ENCODE peak calls at places on chromosomes 5 and 9, in six cellular contexts. Y, B, Z, Q, P and J are unnamed samples.

GRCh38 chr5:180668835-180669596 is 19.6 kb upstream of the FLT4 start:
- DNase-seq in Z (no peak), Y (no peak), P (no peak), B (no peak), Q (no peak), J (no peak)

GRCh38 chr5:84028093-84028492 is 307.4 kb upstream of the HAPLN1 start:
- DNase-seq in B (no peak), Z (peak), P (no peak), Q (no peak), Y (peak), J (no peak)

GRCh38 chr5:62643556-62644451 is 65.2 kb downstream of the LRRC70 start:
- DNase-seq in Z (no peak), Y (no peak), P (no peak), B (no peak), Q (no peak), J (no peak)

GRCh38 chr5:102511666-102512065 is 12.9 kb upstream of the SLCO6A1 start:
- DNase-seq in Z (peak), Q (peak), B (no peak), Y (no peak), P (no peak), J (no peak)

GRCh38 chr9:82789155-82789824 is 273.7 kb downstream of the RASEF start:
- DNase-seq in Z (no peak), Y (no peak), Q (no peak), B (no peak), P (no peak), J (no peak)

GRCh38 chr5:15601274-15601673 is 101.3 kb downstream of the FBXL7 start:
- DNase-seq in Z (peak), P (no peak), Y (no peak), B (no peak), Q (no peak), J (no peak)

GRCh38 chr5:113084402-113085083 is 107.9 kb downstream of the DCP2 start:
- DNase-seq in B (no peak), Z (no peak), Y (no peak), Q (no peak), P (no peak), J (peak)

GRCh38 chr5:35939639-35940038 is 1.2 kb upstream of the CAPSL start:
- DNase-seq in B (no peak), Q (no peak), Y (no peak), Z (no peak), P (no peak), J (no peak)

GRCh38 chr9:135137398-135137832 is 49.9 kb downstream of the OLFM1 start:
- DNase-seq in B (peak), Q (no peak), P (no peak), Z (peak), Y (peak), J (no peak)

GRCh38 chr9:112176410-112177010 is 1.4 kb upstream of the SUSD1 start:
- DNase-seq in Q (no peak), Z (no peak), Y (peak), B (no peak), P (no peak), J (peak)

GRCh38 chr9:117437283-117437682 is 22.4 kb upstream of the ASTN2 start:
- DNase-seq in Q (no peak), Y (no peak), B (no peak), P (no peak), Z (no peak), J (no peak)

GRCh38 chr5:76083555-76084495 is 642 bp downstream of the SV2C start:
- DNase-seq in B (peak), Q (no peak), P (no peak), Y (no peak), Z (no peak), J (no peak)

GRCh38 chr9:16121168-16121567 is 568.3 kb downstream of the CCDC171 start:
- DNase-seq in Q (no peak), P (no peak), Z (no peak), Y (no peak), B (no peak), J (no peak)

GRCh38 chr9:105244996-105245719 is 707 bp downstream of the SLC44A1 start:
- DNase-seq in Z (peak), Q (no peak), B (peak), P (no peak), Y (peak), J (no peak)

GRCh38 chr5:144467795-144468194 is 297.1 kb downstream of the KCTD16 start:
- DNase-seq in Z (peak), B (peak), Y (peak), P (peak), Q (peak), J (peak)

GRCh38 chr5:32713396-32714381 is 2.6 kb downstream of the NPR3 start:
- DNase-seq in Y (no peak), Z (peak), B (peak), Q (no peak), P (no peak), J (no peak)

GRCh38 chr5:32711693-32712462 is 757 bp downstream of the NPR3 start:
- DNase-seq in Z (peak), P (no peak), Y (peak), Q (no peak), B (peak), J (no peak)

GRCh38 chr5:32710859-32711692 is at the start of gene NPR3:
- DNase-seq in Q (no peak), P (no peak), B (peak), Y (peak), Z (peak), J (no peak)

GRCh38 chr5:32714836-32715235 is 3.7 kb downstream of the NPR3 start:
- DNase-seq in Q (no peak), P (no peak), Z (peak), B (no peak), Y (no peak), J (no peak)

DNA sequence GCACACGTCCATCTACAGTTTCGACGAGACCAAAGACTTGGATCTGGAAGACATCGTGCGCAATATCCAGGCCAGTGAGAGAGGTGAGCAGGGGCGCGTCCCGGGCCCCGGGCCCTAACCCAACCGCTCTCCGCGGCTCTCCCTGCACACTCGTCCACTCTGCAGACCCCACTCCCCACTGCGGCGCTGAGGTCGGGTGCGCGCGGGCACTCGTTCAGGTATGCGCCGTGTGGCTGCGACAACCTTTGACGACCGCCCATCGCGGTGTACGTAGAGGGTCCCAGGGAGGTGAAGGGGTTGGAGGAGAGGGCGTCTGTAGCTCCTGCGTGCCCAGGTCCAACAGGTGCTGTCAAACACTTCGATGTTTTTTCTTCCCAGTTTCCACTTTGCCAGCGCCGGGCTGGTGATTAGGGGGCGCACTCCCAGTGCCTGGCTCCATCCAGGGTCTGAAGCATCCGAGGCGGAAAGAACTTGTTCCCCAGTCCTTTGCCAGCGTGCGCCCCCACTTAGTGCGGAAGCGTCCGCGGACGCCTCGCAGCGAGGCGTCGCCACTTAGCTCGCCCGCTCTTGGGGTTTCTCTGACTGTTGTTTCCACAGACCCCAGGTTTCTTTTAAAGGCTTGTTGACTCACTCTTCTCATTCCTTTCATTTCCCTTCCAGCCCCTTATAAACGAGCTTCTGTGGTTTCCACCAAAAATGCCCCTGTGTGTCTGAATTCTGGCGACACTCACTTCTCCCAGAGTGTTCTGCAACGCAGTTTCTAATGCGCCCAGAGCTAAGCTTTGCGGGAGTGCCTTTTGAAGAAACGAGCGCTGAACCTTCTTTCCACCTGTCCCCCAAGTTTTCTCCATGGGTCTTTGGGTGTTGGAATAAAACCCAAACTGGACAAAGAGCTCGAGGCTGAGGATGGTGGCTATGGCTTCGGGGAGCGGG is 1.6 kb downstream of the NPR3 start:
- DNase-seq in Q (no peak), Y (no peak), B (peak), P (no peak), Z (peak), J (no peak)
- H3K4me3 ChIP-seq in Q (peak), Y (peak), B (peak), P (no peak), Z (peak), J (no peak)

GRCh38 chr9:97468658-97469448 is 32.6 kb upstream of the TMOD1 start:
- DNase-seq in B (peak), Y (peak), Z (peak), Q (peak), P (no peak), J (no peak)
- TF ChIP-seq CTCF in B (peak), Y (peak), Z (peak), Q (peak), P (peak), J (peak)

DNA sequence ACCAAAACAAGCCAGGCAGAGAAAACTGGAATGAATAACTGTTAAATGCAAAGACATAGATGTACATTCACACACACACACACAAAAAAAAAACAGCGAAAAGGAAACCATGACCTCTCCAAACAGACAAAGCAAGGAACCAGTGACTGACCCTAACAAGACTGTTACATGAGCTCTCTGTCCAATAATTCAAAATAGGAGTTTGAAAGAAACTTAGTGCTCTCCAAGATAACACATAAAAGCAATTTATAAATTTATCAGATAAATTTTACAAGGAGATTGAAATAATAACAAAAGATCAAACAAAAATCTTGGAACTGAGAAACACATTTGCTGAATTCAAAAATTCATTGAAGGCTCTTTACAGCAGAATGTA is 423.5 kb upstream of the RGMB start:
- DNase-seq in P (no peak), Q (no peak), Y (no peak), Z (no peak), B (no peak), J (no peak)
- H3K4me3 ChIP-seq in P (no peak), Q (no peak), Y (no peak), Z (no peak), B (no peak), J (no peak)

DNA sequence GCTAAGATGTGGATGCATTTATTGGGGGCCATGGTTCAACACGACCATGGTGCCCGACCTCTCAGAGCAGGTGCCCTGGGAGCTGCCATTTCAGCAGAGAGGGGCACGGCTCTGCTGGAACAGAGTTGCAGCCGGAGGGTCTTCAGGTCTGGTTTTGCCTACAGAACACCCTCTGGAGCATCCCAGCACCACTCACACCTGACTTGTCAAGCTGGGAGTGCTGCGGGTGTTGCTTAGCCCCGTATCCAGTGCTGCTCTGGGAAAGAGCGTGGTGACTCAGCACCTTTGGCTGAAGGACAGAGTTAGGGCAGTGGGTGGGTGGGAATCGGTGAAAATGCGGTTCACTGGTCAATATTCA is 36.5 kb upstream of the IRX4 start:
- DNase-seq in B (no peak), Q (no peak), P (no peak), Z (no peak), Y (no peak), J (no peak)
- TF ChIP-seq CTCF in B (no peak), Q (no peak), P (no peak), Z (no peak), Y (no peak), J (no peak)

GRCh38 chr9:6126377-6126776 is 89.2 kb upstream of the IL33 start:
- DNase-seq in Y (no peak), Q (no peak), B (no peak), P (no peak), Z (no peak), J (no peak)
- H3K4me3 ChIP-seq in Y (no peak), Q (no peak), B (no peak), P (no peak), Z (no peak), J (no peak)

GRCh38 chr5:110865400-110866094 is 126.7 kb downstream of the SLC25A46 start:
- DNase-seq in P (no peak), Y (peak), B (peak), Q (no peak), Z (peak), J (no peak)
- TF ChIP-seq CTCF in P (peak), Y (peak), B (peak), Q (peak), Z (peak), J (peak)

DNA sequence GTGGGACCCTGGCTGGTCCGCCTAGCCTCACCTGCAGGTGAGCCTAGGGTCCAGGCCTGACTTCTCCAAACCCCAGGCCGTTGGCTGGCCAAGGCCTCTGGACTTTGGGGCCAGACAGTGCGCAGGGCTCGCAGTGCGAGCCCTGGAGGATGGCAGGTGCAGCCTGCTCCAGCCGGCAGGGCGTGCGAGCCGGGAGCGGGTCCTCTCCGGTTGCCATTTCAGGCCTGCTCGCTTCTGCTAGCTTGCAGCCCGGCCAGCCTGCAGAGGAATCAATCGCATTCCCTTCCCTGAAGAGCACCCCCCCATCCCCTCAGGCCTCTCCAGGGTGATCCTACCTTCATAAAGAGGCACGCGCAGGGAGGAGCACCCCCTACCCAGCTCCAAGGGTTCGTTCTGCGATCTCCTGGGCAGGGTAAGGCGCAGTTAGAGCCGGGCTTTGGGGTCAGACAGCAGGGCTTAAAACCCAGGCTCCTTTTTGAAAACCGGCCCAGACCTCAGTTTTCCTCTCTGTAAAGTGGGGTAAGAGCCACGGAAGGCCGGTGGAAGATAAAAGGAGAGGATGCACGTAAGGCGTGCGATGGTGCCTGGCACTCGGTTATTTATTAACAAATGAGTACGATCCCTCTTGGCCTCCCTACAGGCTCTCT is 6.2 kb downstream of the BARHL1 start:
- DNase-seq in P (no peak), B (peak), Q (no peak), Z (no peak), Y (no peak), J (no peak)
- H3K4me3 ChIP-seq in P (no peak), B (peak), Q (no peak), Z (no peak), Y (no peak), J (no peak)

GRCh38 chr5:13878357-13878756 is 66.1 kb downstream of the DNAH5 start:
- DNase-seq in Z (no peak), P (no peak), Q (no peak), B (peak), Y (no peak), J (no peak)
- TF ChIP-seq CTCF in Z (no peak), P (peak), Q (no peak), B (peak), Y (no peak), J (peak)

DNA sequence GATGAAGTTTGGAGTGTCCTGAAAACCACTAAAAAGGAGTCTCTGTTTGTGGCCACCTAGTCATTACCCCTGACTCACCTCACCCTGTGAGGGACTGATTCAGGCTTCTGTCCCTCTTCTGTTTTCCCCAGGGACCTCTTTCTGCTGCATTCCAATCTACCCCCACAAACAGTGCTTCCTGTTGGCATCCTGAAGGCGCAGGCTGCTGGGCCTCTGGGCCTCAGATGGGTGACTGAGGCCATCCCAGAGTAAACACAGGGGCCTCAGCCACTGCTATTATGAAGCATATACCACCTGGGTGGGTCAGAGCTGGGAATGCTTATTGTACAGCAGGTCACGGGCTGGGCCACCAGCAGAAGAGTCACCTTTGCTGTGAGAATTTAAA is 20.0 kb downstream of the MORN5 start:
- DNase-seq in Z (peak), P (no peak), Y (no peak), B (no peak), Q (no peak), J (no peak)
- H3K4me3 ChIP-seq in Z (no peak), P (no peak), Y (no peak), B (no peak), Q (no peak), J (no peak)

GRCh38 chr9:37406603-37407401 is 15.7 kb upstream of the GRHPR start:
- DNase-seq in P (no peak), B (no peak), Q (no peak), Z (no peak), Y (no peak), J (no peak)
- TF ChIP-seq CTCF in P (no peak), B (no peak), Q (no peak), Z (no peak), Y (no peak), J (no peak)